ENCODE peak calls at places on chromosomes 4 and X, in five cellular contexts. G, H, U, E and P are unnamed samples.

GRCh38 chrX:10833299-10834169 is 213.1 kb upstream of the MID1 start:
- DNase-seq in H (no peak), G (no peak), U (no peak), E (no peak), P (peak; percentile 37)

GRCh38 chrX:134484039-134484438 is 24.1 kb downstream of the HPRT1 start:
- DNase-seq in H (peak; percentile 7), G (peak; percentile 36), E (no peak), U (no peak), P (no peak)

GRCh38 chr4:1670279-1670678 is 13.8 kb downstream of the FAM53A start:
- DNase-seq in H (no peak), G (no peak), U (no peak), E (no peak), P (no peak)

GRCh38 chrX:136542281-136542680 is 10.3 kb downstream of the VGLL1 start:
- DNase-seq in H (no peak), G (no peak), E (no peak), U (no peak), P (no peak)

GRCh38 chr4:89212666-89213381 is 94.8 kb downstream of the GPRIN3 start:
- DNase-seq in H (no peak), E (no peak), U (no peak), G (no peak), P (no peak)

GRCh38 chr4:80897537-80898303 is 132.8 kb upstream of the BMP3 start:
- DNase-seq in U (no peak), E (peak; percentile 32), G (no peak), H (no peak), P (no peak)

GRCh38 chrX:76172325-76172887 is 456 bp upstream of the PBDC1 start:
- DNase-seq in G (no peak), U (no peak), E (no peak), H (no peak), P (no peak)

GRCh38 chr4:106659386-106659785 is 290.8 kb upstream of the GIMD1 start:
- DNase-seq in G (no peak), E (no peak), U (no peak), H (no peak), P (no peak)

GRCh38 chrX:120726294-120726693 is 96.4 kb upstream of the C1GALT1C1 start:
- DNase-seq in G (no peak), H (no peak), E (no peak), U (no peak), P (no peak)

GRCh38 chr4:123953556-123953955 is 557.0 kb downstream of the SPRY1 start:
- DNase-seq in U (no peak), E (no peak), G (no peak), H (no peak), P (no peak)

GRCh38 chr4:134911941-134912340 is 710.4 kb upstream of the PABPC4L start:
- DNase-seq in E (no peak), U (no peak), G (no peak), H (no peak), P (no peak)

GRCh38 chr4:89226665-89227572 is 80.7 kb downstream of the GPRIN3 start:
- DNase-seq in H (peak; percentile 40), E (no peak), U (peak; percentile 77), G (peak; percentile 82), P (peak; percentile 92)

DNA sequence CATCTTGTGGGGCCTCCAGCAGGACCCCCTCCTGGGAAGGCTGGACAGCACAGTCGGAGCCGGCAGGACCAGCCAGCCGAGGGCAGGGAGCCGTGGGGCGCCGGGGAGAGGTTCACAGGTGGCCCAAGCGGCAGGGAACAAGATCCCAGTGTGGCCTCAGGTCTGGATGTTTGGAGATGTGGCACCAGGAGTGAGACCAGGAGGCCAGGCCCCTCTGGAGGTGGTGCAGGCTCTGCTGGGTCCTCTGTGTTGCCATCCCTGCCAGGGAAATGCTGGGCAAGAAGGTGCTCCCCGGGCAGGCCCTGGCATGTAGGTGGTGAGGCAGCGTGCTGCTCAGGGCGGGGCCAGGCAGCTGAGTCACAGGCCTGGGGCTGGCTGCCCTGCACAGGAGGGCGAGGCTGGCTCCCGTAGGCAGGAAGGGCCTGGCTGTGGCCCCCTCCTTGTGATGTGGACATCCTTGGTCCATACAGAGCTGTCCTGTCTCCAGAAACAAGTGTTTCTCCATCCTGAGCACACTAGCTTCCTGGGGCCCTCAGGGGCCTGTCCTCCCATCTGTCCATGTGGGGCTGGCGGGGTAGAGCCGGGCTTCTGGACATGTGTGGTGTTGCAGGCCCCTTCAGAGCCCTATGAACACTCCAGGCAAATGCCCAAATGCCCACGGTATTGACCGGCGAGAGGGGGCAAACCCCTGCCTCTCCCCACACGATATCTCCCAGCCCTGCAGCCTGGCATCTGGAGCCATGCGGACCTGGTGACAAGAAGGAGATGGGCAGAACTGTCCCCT is 4.8 kb upstream of the HGFAC start:
- DNase-seq in E (no peak), H (peak; percentile 71), G (peak; percentile 62), U (no peak), P (no peak)
- TF ChIP-seq POLR2A in E (no peak), H (peak; percentile 44), G (peak; percentile 40), U (no peak), P (no peak)

GRCh38 chr4:152959080-152959479 is 23.0 kb downstream of the FHDC1 start:
- DNase-seq in H (no peak), E (no peak), G (no peak), U (no peak), P (no peak)

GRCh38 chr4:152956167-152956566 is 20.0 kb downstream of the FHDC1 start:
- DNase-seq in H (no peak), E (no peak), U (no peak), G (no peak), P (no peak)

GRCh38 chr4:152956650-152957436 is 20.7 kb downstream of the FHDC1 start:
- DNase-seq in U (no peak), E (no peak), G (no peak), H (no peak), P (no peak)

GRCh38 chr4:152961041-152961751 is 25.1 kb downstream of the FHDC1 start:
- DNase-seq in H (no peak), E (no peak), G (no peak), U (no peak), P (no peak)

DNA sequence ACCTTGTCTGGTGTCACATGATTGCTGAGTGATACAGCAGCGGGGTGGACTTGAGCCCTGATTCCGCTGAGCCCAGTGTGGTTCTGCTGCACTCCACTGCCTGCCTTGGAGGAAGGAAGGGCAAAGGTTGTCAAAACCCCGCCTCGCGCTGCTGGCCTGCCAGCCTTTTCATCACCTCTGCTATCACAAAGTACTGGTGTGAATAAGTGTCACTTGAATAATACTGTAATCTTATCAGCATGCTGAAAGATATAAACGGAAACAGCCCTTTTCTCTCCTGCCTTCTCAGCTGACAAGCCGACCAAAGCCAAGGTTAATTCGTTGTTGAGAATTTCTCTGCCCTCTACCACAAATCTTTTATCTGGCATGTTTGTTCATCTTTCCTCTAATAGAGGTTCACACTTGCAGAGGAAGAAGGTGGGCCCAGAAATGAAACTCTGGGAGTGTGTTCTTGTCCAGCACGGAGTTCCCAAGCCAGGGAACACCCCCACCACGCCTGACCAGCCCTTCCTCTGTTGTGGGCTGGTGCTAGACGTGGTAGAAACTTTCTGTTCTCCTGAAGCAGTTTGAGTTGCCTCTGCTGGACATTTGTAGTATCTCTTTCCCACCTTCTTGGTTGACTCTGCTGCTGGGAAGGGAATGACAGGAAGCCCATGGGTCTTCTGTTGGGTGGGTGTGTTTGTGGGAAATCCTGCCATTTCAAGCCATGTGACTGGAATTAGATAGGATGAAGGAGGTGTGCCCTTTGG is 21.5 kb downstream of the FHDC1 start:
- DNase-seq in G (no peak), E (no peak), H (no peak), U (peak; percentile 59), P (no peak)
- H3K27ac ChIP-seq in G (no peak overlapping the region), E (peak overlapping the region; percentile 22), H (no peak overlapping the region), U (no peak overlapping the region), P (no peak overlapping the region)

DNA sequence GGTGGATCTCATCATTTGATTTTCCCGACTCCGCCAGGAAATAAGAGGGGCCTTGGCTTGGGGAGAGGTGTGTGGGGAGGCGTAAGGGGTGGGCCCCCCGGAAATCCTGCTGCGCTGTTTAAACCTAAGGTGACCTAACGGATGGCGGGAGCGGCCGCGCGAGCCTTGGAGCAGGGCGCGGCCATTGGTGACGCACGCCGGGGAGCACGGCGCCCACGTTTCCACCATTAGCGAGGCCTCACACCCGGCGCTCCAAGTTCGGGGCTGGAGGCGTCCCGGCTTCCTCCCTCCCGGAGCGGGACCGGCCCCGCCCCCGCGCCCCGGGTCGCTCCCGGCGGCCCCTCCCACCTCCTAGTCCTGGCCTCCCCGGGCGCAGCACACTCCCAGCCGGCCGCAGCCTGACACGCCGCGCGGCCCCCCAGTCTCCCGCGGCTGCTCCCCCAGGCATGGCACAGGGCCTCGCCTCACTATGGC is at the start of gene SMS:
- DNase-seq in G (no peak), E (peak; percentile 89), U (peak; percentile 85), H (peak; percentile 62), P (peak; percentile 72)
- TF ChIP-seq POLR2A in G (peak; percentile 19), E (no peak), U (no peak), H (peak; percentile 37), P (no peak)

GRCh38 chrX:97597954-97598353 is 714.2 kb downstream of the RPA4 start:
- DNase-seq in G (no peak), H (no peak), E (no peak), U (no peak), P (no peak)
- H3K27ac ChIP-seq in G (no peak overlapping the region), H (no peak overlapping the region), E (no peak overlapping the region), U (no peak overlapping the region), P (no peak overlapping the region)

GRCh38 chrX:48910926-48911406 is 480 bp downstream of the SLC35A2 start:
- DNase-seq in G (no peak), H (no peak), E (no peak), U (no peak), P (no peak)

GRCh38 chrX:48909703-48910102 is 1.7 kb downstream of the SLC35A2 start:
- DNase-seq in G (no peak), E (no peak), U (no peak), H (no peak), P (no peak)

GRCh38 chrX:48913605-48914366 is 2.3 kb upstream of the SLC35A2 start:
- DNase-seq in H (no peak), U (no peak), G (no peak), E (no peak), P (no peak)

GRCh38 chrX:48908600-48908999 is 2.8 kb downstream of the SLC35A2 start:
- DNase-seq in G (no peak), E (no peak), U (no peak), H (no peak), P (no peak)

DNA sequence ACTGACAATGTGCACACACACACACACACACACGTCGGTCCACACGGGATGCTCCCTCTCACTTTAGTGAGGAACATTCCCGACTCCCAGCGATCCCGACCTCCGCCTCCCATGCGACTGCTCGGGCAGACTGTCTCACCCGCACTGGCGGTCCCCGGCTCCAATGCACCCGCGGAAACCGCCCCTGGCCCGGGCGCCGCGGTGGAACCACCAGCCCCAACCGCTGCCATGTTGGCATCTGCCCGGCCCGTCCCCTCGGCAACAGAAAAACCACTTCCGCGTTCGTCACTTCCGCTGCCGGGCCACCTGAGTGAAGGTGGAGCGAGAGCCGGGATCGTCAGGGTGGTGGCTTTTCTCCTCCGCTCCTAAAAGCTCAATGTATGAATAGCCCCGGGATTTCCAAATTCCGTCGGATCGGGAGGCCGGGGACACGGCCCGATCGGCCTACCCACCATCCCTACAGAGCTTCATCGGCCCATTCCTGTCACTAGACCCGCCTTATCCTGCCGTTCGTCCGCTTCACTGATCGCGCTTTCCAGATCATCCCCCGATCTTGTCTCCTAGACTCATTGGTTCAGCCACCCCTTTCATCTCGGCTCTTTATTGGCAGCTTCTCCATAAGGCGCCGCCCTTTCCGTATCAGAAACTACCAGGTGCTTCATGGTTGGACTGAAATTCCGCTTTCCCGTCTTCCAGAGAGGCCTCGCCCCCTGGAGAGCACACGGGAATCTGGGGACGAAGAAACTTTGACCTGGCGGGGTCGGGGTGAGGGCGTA is at the start of gene SLC35A2:
- DNase-seq in U (peak; percentile 78), E (peak; percentile 96), G (peak; percentile 77), H (peak; percentile 79), P (peak; percentile 90)
- TF ChIP-seq POLR2A in U (no peak), E (no peak), G (peak; percentile 40), H (peak; percentile 65), P (no peak)